ENCODE peak calls at places on chromosomes 12 and 14, in five cellular contexts. One of them, this sample, is unnamed.

GRCh38 chr14:23379331-23380196 is 2.7 kb downstream of the CMTM5 start:
- DNase-seq in CD8-positive, alpha-beta T cell: peak; percentile 59
- DNase-seq in AG04450: no peak
- DNase-seq in IMR-90: peak; percentile 17
- DNase-seq in cardiac muscle cell: peak; percentile 45
- DNase-seq in this sample: no peak

GRCh38 chr14:77580964-77581505 is 35.4 kb downstream of the SPTLC2 start:
- DNase-seq in CD8-positive, alpha-beta T cell: no peak
- DNase-seq in AG04450: peak; percentile 55
- DNase-seq in IMR-90: peak; percentile 89
- DNase-seq in cardiac muscle cell: peak; percentile 64
- DNase-seq in this sample: peak; percentile 26

GRCh38 chr14:25349269-25349668 is 299.3 kb upstream of the STXBP6 start:
- DNase-seq in CD8-positive, alpha-beta T cell: no peak
- DNase-seq in AG04450: no peak
- DNase-seq in IMR-90: no peak
- DNase-seq in cardiac muscle cell: no peak
- DNase-seq in this sample: no peak

GRCh38 chr12:122870163-122870842 is 25.6 kb downstream of the VPS37B start:
- DNase-seq in CD8-positive, alpha-beta T cell: no peak
- DNase-seq in AG04450: no peak
- DNase-seq in IMR-90: no peak
- DNase-seq in cardiac muscle cell: no peak
- DNase-seq in this sample: no peak

GRCh38 chr14:100532154-100532915 is 54.9 kb downstream of the BEGAIN start:
- DNase-seq in CD8-positive, alpha-beta T cell: no peak
- DNase-seq in AG04450: no peak
- DNase-seq in IMR-90: peak; percentile 13
- DNase-seq in cardiac muscle cell: no peak
- DNase-seq in this sample: no peak

GRCh38 chr12:120072472-120072871 is 44.1 kb downstream of the RAB35 start:
- DNase-seq in CD8-positive, alpha-beta T cell: no peak
- DNase-seq in AG04450: no peak
- DNase-seq in IMR-90: no peak
- DNase-seq in cardiac muscle cell: no peak
- DNase-seq in this sample: no peak

GRCh38 chr14:25411933-25412757 is 362.2 kb upstream of the STXBP6 start:
- DNase-seq in CD8-positive, alpha-beta T cell: no peak
- DNase-seq in AG04450: no peak
- DNase-seq in IMR-90: no peak
- DNase-seq in cardiac muscle cell: peak; percentile 5
- DNase-seq in this sample: no peak

GRCh38 chr12:65597527-65597926 is 226.8 kb upstream of the HMGA2 start:
- DNase-seq in CD8-positive, alpha-beta T cell: no peak
- DNase-seq in AG04450: no peak
- DNase-seq in IMR-90: peak; percentile 46
- DNase-seq in cardiac muscle cell: peak; percentile 53
- DNase-seq in this sample: no peak

GRCh38 chr14:35384386-35385041 is 20.0 kb downstream of the NFKBIA start:
- DNase-seq in CD8-positive, alpha-beta T cell: no peak
- DNase-seq in AG04450: peak; percentile 91
- DNase-seq in IMR-90: peak; percentile 99
- DNase-seq in cardiac muscle cell: peak; percentile 93
- DNase-seq in this sample: peak; percentile 84

GRCh38 chr14:72916174-72916573 is 10.1 kb upstream of the DCAF4 start:
- DNase-seq in CD8-positive, alpha-beta T cell: no peak
- DNase-seq in AG04450: no peak
- DNase-seq in IMR-90: peak; percentile 20
- DNase-seq in cardiac muscle cell: no peak
- DNase-seq in this sample: no peak

GRCh38 chr12:62021808-62022207 is 238.4 kb upstream of the USP15 start:
- DNase-seq in CD8-positive, alpha-beta T cell: no peak
- DNase-seq in AG04450: no peak
- DNase-seq in IMR-90: no peak
- DNase-seq in cardiac muscle cell: no peak
- DNase-seq in this sample: no peak
- TF ChIP-seq CTCF in CD8-positive, alpha-beta T cell: no peak
- TF ChIP-seq CTCF in AG04450: no peak
- TF ChIP-seq CTCF in IMR-90: no peak
- TF ChIP-seq CTCF in cardiac muscle cell: no peak
- TF ChIP-seq CTCF in this sample: no peak

GRCh38 chr12:15206831-15207394 is 14.3 kb downstream of the RERG start:
- DNase-seq in CD8-positive, alpha-beta T cell: no peak
- DNase-seq in AG04450: no peak
- DNase-seq in IMR-90: no peak
- DNase-seq in cardiac muscle cell: no peak
- DNase-seq in this sample: no peak
- H3K4me3 ChIP-seq in CD8-positive, alpha-beta T cell: no peak overlapping the region
- H3K4me3 ChIP-seq in AG04450: no peak overlapping the region
- H3K4me3 ChIP-seq in IMR-90: no peak overlapping the region
- H3K4me3 ChIP-seq in cardiac muscle cell: no peak overlapping the region
- H3K4me3 ChIP-seq in this sample: no peak overlapping the region

GRCh38 chr12:54146506-54147145 is 42.2 kb downstream of the SMUG1 start:
- DNase-seq in CD8-positive, alpha-beta T cell: no peak
- DNase-seq in AG04450: no peak
- DNase-seq in IMR-90: no peak
- DNase-seq in cardiac muscle cell: no peak
- DNase-seq in this sample: no peak

GRCh38 chr12:54145844-54146243 is 42.9 kb downstream of the SMUG1 start:
- DNase-seq in CD8-positive, alpha-beta T cell: no peak
- DNase-seq in AG04450: no peak
- DNase-seq in IMR-90: no peak
- DNase-seq in cardiac muscle cell: no peak
- DNase-seq in this sample: no peak

GRCh38 chr12:54143233-54143986 is 45.4 kb downstream of the SMUG1 start:
- DNase-seq in CD8-positive, alpha-beta T cell: no peak
- DNase-seq in AG04450: no peak
- DNase-seq in IMR-90: no peak
- DNase-seq in cardiac muscle cell: no peak
- DNase-seq in this sample: no peak

GRCh38 chr12:54147186-54147585 is 41.6 kb downstream of the SMUG1 start:
- DNase-seq in CD8-positive, alpha-beta T cell: no peak
- DNase-seq in AG04450: no peak
- DNase-seq in IMR-90: no peak
- DNase-seq in cardiac muscle cell: no peak
- DNase-seq in this sample: no peak

GRCh38 chr12:54144738-54145137 is 44.0 kb downstream of the SMUG1 start:
- DNase-seq in CD8-positive, alpha-beta T cell: no peak
- DNase-seq in AG04450: no peak
- DNase-seq in IMR-90: no peak
- DNase-seq in cardiac muscle cell: no peak
- DNase-seq in this sample: no peak
- H3K27me3 ChIP-seq in CD8-positive, alpha-beta T cell: no peaks in the 10 kb centered on the region
- H3K27me3 ChIP-seq in AG04450: peaks cover 43% of the 10 kb centered on the region
- H3K27me3 ChIP-seq in IMR-90: peaks cover 62% of the 10 kb centered on the region
- H3K27me3 ChIP-seq in cardiac muscle cell: peaks cover 66% of the 10 kb centered on the region
- H3K27me3 ChIP-seq in this sample: peaks cover 3% of the 10 kb centered on the region

DNA sequence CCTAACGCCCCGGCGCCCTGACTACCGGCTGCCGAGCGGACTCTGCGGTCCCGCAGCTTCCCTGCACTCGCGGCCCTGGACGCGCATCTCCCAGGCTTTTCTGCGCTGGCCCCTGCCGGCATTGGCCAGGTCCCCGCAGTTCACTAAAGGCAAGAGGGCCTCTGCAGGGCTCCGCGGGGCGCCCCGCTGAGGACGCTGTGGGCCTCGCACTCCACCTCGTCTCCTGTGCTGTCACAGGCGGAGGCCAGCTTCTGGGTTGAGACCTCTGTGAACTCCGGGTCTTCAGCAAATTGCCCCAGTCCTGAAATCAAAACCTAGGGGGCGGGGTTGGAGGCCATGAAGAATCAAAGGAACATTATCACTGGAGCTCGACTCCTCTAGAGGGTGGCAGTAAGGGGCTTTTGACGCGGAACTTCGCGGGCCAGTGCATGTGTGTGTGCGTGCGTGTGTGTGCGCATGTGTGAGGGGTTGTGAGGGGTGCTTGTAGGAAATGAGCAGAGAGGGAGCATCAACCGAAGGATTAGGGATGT is 68.5 kb upstream of the CAPRIN2 start:
- DNase-seq in CD8-positive, alpha-beta T cell: peak; percentile 9
- DNase-seq in AG04450: no peak
- DNase-seq in IMR-90: no peak
- DNase-seq in cardiac muscle cell: peak; percentile 61
- DNase-seq in this sample: no peak
- TF ChIP-seq CTCF in CD8-positive, alpha-beta T cell: no peak
- TF ChIP-seq CTCF in AG04450: peak; percentile 18
- TF ChIP-seq CTCF in IMR-90: no peak
- TF ChIP-seq CTCF in cardiac muscle cell: peak; percentile 52
- TF ChIP-seq CTCF in this sample: no peak

GRCh38 chr12:12614342-12614741 is 2.7 kb downstream of the CREBL2 start:
- DNase-seq in CD8-positive, alpha-beta T cell: no peak
- DNase-seq in AG04450: no peak
- DNase-seq in IMR-90: no peak
- DNase-seq in cardiac muscle cell: no peak
- DNase-seq in this sample: no peak

GRCh38 chr12:12610711-12611110 is 965 bp upstream of the CREBL2 start:
- DNase-seq in CD8-positive, alpha-beta T cell: no peak
- DNase-seq in AG04450: no peak
- DNase-seq in IMR-90: no peak
- DNase-seq in cardiac muscle cell: no peak
- DNase-seq in this sample: no peak

GRCh38 chr12:12611512-12612306 is at the start of gene CREBL2:
- DNase-seq in CD8-positive, alpha-beta T cell: peak; percentile 76
- DNase-seq in AG04450: peak; percentile 90
- DNase-seq in IMR-90: peak; percentile 95
- DNase-seq in cardiac muscle cell: peak; percentile 99
- DNase-seq in this sample: peak; percentile 84

GRCh38 chr12:12613334-12613733 is 1.7 kb downstream of the CREBL2 start:
- DNase-seq in CD8-positive, alpha-beta T cell: no peak
- DNase-seq in AG04450: no peak
- DNase-seq in IMR-90: no peak
- DNase-seq in cardiac muscle cell: no peak
- DNase-seq in this sample: no peak

GRCh38 chr12:12612403-12612802 is 727 bp downstream of the CREBL2 start:
- DNase-seq in CD8-positive, alpha-beta T cell: peak; percentile 3
- DNase-seq in AG04450: peak; percentile 27
- DNase-seq in IMR-90: peak; percentile 80
- DNase-seq in cardiac muscle cell: peak; percentile 87
- DNase-seq in this sample: no peak
- H3K4me3 ChIP-seq in CD8-positive, alpha-beta T cell: peak overlapping the region; percentile 90
- H3K4me3 ChIP-seq in AG04450: peak overlapping the region; percentile 85
- H3K4me3 ChIP-seq in IMR-90: peak overlapping the region; percentile 67
- H3K4me3 ChIP-seq in cardiac muscle cell: peak overlapping the region; percentile 52
- H3K4me3 ChIP-seq in this sample: peak overlapping the region; percentile 85

GRCh38 chr14:105484997-105485393 is 1.7 kb upstream of the CRIP1 start:
- DNase-seq in CD8-positive, alpha-beta T cell: no peak
- DNase-seq in AG04450: no peak
- DNase-seq in IMR-90: no peak
- DNase-seq in cardiac muscle cell: no peak
- DNase-seq in this sample: no peak

GRCh38 chr14:105485720-105486332 is 860 bp upstream of the CRIP1 start:
- DNase-seq in CD8-positive, alpha-beta T cell: peak; percentile 38
- DNase-seq in AG04450: no peak
- DNase-seq in IMR-90: no peak
- DNase-seq in cardiac muscle cell: peak; percentile 21
- DNase-seq in this sample: no peak

GRCh38 chr14:105486974-105487448 is 325 bp downstream of the CRIP1 start:
- DNase-seq in CD8-positive, alpha-beta T cell: peak; percentile 41
- DNase-seq in AG04450: no peak
- DNase-seq in IMR-90: no peak
- DNase-seq in cardiac muscle cell: no peak
- DNase-seq in this sample: no peak

GRCh38 chr14:105487449-105487985 is 831 bp downstream of the CRIP1 start:
- DNase-seq in CD8-positive, alpha-beta T cell: peak; percentile 67
- DNase-seq in AG04450: no peak
- DNase-seq in IMR-90: no peak
- DNase-seq in cardiac muscle cell: no peak
- DNase-seq in this sample: no peak

DNA sequence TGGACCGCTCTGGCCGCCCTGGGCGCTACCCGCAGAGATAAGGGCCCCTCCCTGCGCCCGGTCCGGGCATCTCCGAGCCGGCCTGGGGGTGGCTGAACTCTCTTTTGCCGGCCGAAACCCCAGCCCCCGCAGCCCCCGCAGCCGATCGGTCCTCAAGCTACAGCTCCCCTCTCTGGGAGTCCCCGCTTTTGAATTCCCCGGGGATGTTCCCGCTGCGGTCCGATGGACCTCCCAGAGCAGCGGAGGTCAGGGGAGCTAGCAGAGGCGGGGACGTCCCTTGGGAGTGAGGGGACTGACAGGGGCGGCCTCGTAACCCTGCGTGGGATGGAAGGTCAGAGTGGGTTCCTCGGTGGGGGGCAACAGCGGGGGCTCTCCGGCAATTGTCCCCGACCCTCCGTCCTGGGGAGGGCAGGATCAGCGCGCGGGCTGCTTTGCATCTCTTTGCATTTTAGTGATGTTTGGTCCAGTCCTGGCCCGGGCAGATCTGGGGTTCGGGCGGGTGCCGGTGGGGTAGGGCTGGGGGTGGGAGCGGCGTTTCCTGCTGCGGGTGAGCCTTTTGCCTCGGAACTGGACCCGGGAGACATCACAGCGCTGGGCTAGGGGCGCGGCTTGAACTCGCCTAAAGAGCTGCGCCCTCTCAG is at the start of gene CRIP1:
- DNase-seq in CD8-positive, alpha-beta T cell: no peak
- DNase-seq in AG04450: no peak
- DNase-seq in IMR-90: no peak
- DNase-seq in cardiac muscle cell: no peak
- DNase-seq in this sample: no peak
- H3K27me3 ChIP-seq in CD8-positive, alpha-beta T cell: no peaks in the 10 kb centered on the region
- H3K27me3 ChIP-seq in AG04450: peaks cover 27% of the 10 kb centered on the region
- H3K27me3 ChIP-seq in IMR-90: peaks cover 25% of the 10 kb centered on the region
- H3K27me3 ChIP-seq in cardiac muscle cell: no peaks in the 10 kb centered on the region
- H3K27me3 ChIP-seq in this sample: peaks cover 6% of the 10 kb centered on the region

GRCh38 chr12:83322816-83323215 is 636.1 kb downstream of the TMTC2 start:
- DNase-seq in CD8-positive, alpha-beta T cell: no peak
- DNase-seq in AG04450: no peak
- DNase-seq in IMR-90: no peak
- DNase-seq in cardiac muscle cell: no peak
- DNase-seq in this sample: no peak
- TF ChIP-seq CTCF in CD8-positive, alpha-beta T cell: no peak
- TF ChIP-seq CTCF in AG04450: no peak
- TF ChIP-seq CTCF in IMR-90: no peak
- TF ChIP-seq CTCF in cardiac muscle cell: no peak
- TF ChIP-seq CTCF in this sample: no peak